ENCODE peak calls at places on chromosomes 1 and 21, in six cellular contexts. F is NCI-H2227 treated with DMSO at 0.1 percent for 48 hours, L is cardiac fibroblast, T is GDM1, Y is thoracic aorta, S is AG09309. H is an unnamed sample.

GRCh38 chr1:2204384-2205190 is 10.0 kb upstream of the FAAP20 start:
- DNase-seq in F (peak; percentile 29), L (peak; percentile 49), T (peak; percentile 64), Y (no peak), S (no peak), H (peak; percentile 62)

GRCh38 chr1:117575586-117576225 is 30.1 kb upstream of the TENT5C start:
- DNase-seq in F (no peak), L (no peak), T (no peak), Y (no peak), S (no peak), H (peak; percentile 17)

GRCh38 chr1:59055908-59056719 is 240.8 kb upstream of the FGGY start:
- DNase-seq in F (no peak), L (no peak), T (no peak), Y (no peak), S (no peak), H (no peak)

GRCh38 chr1:53579221-53580008 is 120.2 kb downstream of the DMRTB1 start:
- DNase-seq in F (no peak), L (no peak), T (no peak), Y (no peak), S (no peak), H (no peak)

GRCh38 chr1:91397605-91398004 is 7.0 kb downstream of the HFM1 start:
- DNase-seq in F (no peak), L (no peak), T (no peak), Y (no peak), S (no peak), H (no peak)

GRCh38 chr1:208997726-208998312 is 585.7 kb upstream of the CAMK1G start:
- DNase-seq in F (no peak), L (peak; percentile 17), T (no peak), Y (no peak), S (no peak), H (no peak)

GRCh38 chr1:16352842-16353535 is 709 bp upstream of the FBXO42 start:
- DNase-seq in F (no peak), L (no peak), T (no peak), Y (no peak), S (no peak), H (peak; percentile 3)

GRCh38 chr1:181412746-181413145 is 70.6 kb upstream of the CACNA1E start:
- DNase-seq in F (no peak), L (no peak), T (no peak), Y (no peak), S (no peak), H (no peak)

GRCh38 chr1:240337795-240338194 is 246.1 kb downstream of the FMN2 start:
- DNase-seq in F (no peak), L (peak; percentile 91), T (no peak), Y (no peak), S (peak; percentile 96), H (peak; percentile 72)

GRCh38 chr1:236301958-236302335 is 20.2 kb upstream of the ERO1B start:
- DNase-seq in F (no peak), L (no peak), T (no peak), Y (no peak), S (no peak), H (no peak)

GRCh38 chr1:72891976-72892375 is 609.6 kb upstream of the NEGR1 start:
- DNase-seq in F (no peak), L (no peak), T (no peak), Y (no peak), S (no peak), H (no peak)

GRCh38 chr21:44999972-45000636 is 60.3 kb downstream of the SLX9 start:
- DNase-seq in F (no peak), L (no peak), T (no peak), Y (no peak), S (no peak), H (no peak)

GRCh38 chr1:26900001-26900814 is at the start of gene GPATCH3:
- DNase-seq in F (peak; percentile 96), L (peak; percentile 97), T (peak; percentile 76), Y (peak; percentile 89), S (peak; percentile 73), H (peak; percentile 96)

GRCh38 chr1:27099904-27100796 is 54.8 kb downstream of the SLC9A1 start:
- DNase-seq in F (peak; percentile 33), L (no peak), T (no peak), Y (no peak), S (no peak), H (no peak)

GRCh38 chr1:2226525-2227340 is 1.4 kb upstream of the SKI start:
- DNase-seq in F (no peak), L (no peak), T (no peak), Y (no peak), S (no peak), H (no peak)

GRCh38 chr1:153178922-153179321 is 24.3 kb upstream of the LELP1 start:
- DNase-seq in F (no peak), L (no peak), T (no peak), Y (no peak), S (no peak), H (no peak)

GRCh38 chr1:212915245-212916091 is 34.9 kb upstream of the VASH2 start:
- DNase-seq in F (no peak), L (peak; percentile 41), T (no peak), Y (no peak), S (no peak), H (peak; percentile 27)

GRCh38 chr1:45012639-45013278 is 705 bp downstream of the UROD start:
- DNase-seq in F (peak; percentile 12), L (peak; percentile 51), T (peak; percentile 72), Y (no peak), S (no peak), H (peak; percentile 56)

GRCh38 chr1:172588296-172589291 is 55.6 kb downstream of the SUCO start:
- DNase-seq in F (no peak), L (peak; percentile 91), T (no peak), Y (no peak), S (peak; percentile 32), H (peak; percentile 40)

GRCh38 chr1:3852711-3853498 is 4.1 kb downstream of the CEP104 start:
- DNase-seq in F (no peak), L (no peak), T (no peak), Y (no peak), S (no peak), H (no peak)

GRCh38 chr21:33993286-33994231 is 78.0 kb upstream of the ATP5PO start:
- DNase-seq in F (no peak), L (no peak), T (peak; percentile 92), Y (no peak), S (no peak), H (no peak)

GRCh38 chr1:190439447-190439846 is 38.2 kb downstream of the BRINP3 start:
- DNase-seq in F (no peak), L (no peak), T (no peak), Y (no peak), S (no peak), H (no peak)

GRCh38 chr1:207316622-207317510 is 4.6 kb upstream of the CD55 start:
- DNase-seq in F (no peak), L (peak; percentile 27), T (peak; percentile 35), Y (no peak), S (no peak), H (no peak)

GRCh38 chr1:36764796-36765195 is 269.5 kb downstream of the GRIK3 start:
- DNase-seq in F (no peak), L (no peak), T (no peak), Y (no peak), S (no peak), H (no peak)

GRCh38 chr1:219858980-219859379 is 69.4 kb downstream of the SLC30A10 start:
- DNase-seq in F (no peak), L (no peak), T (no peak), Y (no peak), S (no peak), H (no peak)

GRCh38 chr1:113282897-113283285 is 107.4 kb upstream of the MAGI3 start:
- DNase-seq in F (no peak), L (no peak), T (no peak), Y (no peak), S (no peak), H (no peak)

GRCh38 chr1:147389532-147390184 is 147.2 kb downstream of the CHD1L start:
- DNase-seq in F (peak; percentile 31), L (peak; percentile 68), T (no peak), Y (no peak), S (peak; percentile 18), H (peak; percentile 56)

GRCh38 chr1:24464378-24464770 is 38.3 kb upstream of the RCAN3 start:
- DNase-seq in F (no peak), L (no peak), T (no peak), Y (no peak), S (peak; percentile 20), H (no peak)

GRCh38 chr1:231930257-231930947 is 303.8 kb downstream of the DISC1 start:
- DNase-seq in F (no peak), L (no peak), T (no peak), Y (no peak), S (no peak), H (no peak)

GRCh38 chr1:66723985-66724384 is 28.3 kb upstream of the DYNLT5 start:
- DNase-seq in F (no peak), L (peak; percentile 51), T (no peak), Y (no peak), S (no peak), H (no peak)

GRCh38 chr1:240122639-240123604 is 31.2 kb downstream of the FMN2 start:
- DNase-seq in F (peak; percentile 97), L (no peak), T (no peak), Y (no peak), S (no peak), H (peak; percentile 42)

GRCh38 chr1:198157847-198158765 is 1.3 kb downstream of the NEK7 start:
- DNase-seq in F (peak; percentile 16), L (peak; percentile 54), T (peak; percentile 22), Y (no peak), S (no peak), H (no peak)

GRCh38 chr1:14940285-14940890 is 213.2 kb upstream of the TMEM51 start:
- DNase-seq in F (no peak), L (no peak), T (no peak), Y (no peak), S (no peak), H (no peak)

GRCh38 chr1:206719169-206719839 is 34.6 kb downstream of the MAPKAPK2 start:
- DNase-seq in F (no peak), L (no peak), T (no peak), Y (no peak), S (no peak), H (no peak)